ENCODE peak calls at places on chromosomes 2 and 18, in nine cellular contexts. P is GM12878, Z is Peyer's patch, G is endodermal cell, E is left ventricle myocardium inferior, U is tibial artery, Q is MM.1S, I is adrenal gland, M is cardiac muscle cell. D is an unnamed sample. For H3K36me3, the result is how much of the 10 kb centered on the place peaks cover.

GRCh38 chr2:96099861-96100798 is 16.2 kb downstream of the ADRA2B start:
- DNase-seq in P (no peak), Z (no peak), G (peak), E (peak), U (peak), Q (no peak), I (peak), M (no peak), D (peak)

GRCh38 chr18:63700501-63700900 is 2.3 kb upstream of the SERPINB11 start:
- DNase-seq in P (no peak), Z (no peak), G (peak), E (no peak), U (no peak), Q (no peak), I (no peak), M (no peak), D (no peak)

GRCh38 chr2:133346654-133347053 is 221.6 kb downstream of the NCKAP5 start:
- DNase-seq in P (no peak), Z (no peak), G (no peak), E (no peak), U (no peak), Q (no peak), I (no peak), M (no peak), D (no peak)

GRCh38 chr2:99710720-99711612 is 221.1 kb upstream of the REV1 start:
- DNase-seq in P (no peak), Z (no peak), G (no peak), E (peak), U (no peak), Q (no peak), I (no peak), M (peak), D (no peak)

GRCh38 chr2:86807462-86808275 is 17.0 kb upstream of the CD8A start:
- DNase-seq in P (no peak), Z (peak), G (peak), E (peak), U (peak), Q (peak), I (peak), M (peak), D (peak)

GRCh38 chr2:98357856-98358255 is 11.6 kb downstream of the CNGA3 start:
- DNase-seq in P (no peak), Z (no peak), G (peak), E (no peak), U (no peak), Q (no peak), I (no peak), M (peak), D (no peak)

GRCh38 chr2:74553892-74554820 is at the start of the genes DOK1 and LOXL3:
- DNase-seq in P (no peak), Z (peak), G (peak), E (peak), U (peak), Q (peak), I (peak), M (peak), D (peak)

GRCh38 chr2:47300081-47300480 is 102.9 kb upstream of the MSH2 start:
- DNase-seq in P (no peak), Z (no peak), G (no peak), E (no peak), U (no peak), Q (no peak), I (no peak), M (no peak), D (no peak)

GRCh38 chr2:176592230-176592629 is 323.0 kb downstream of the MTX2 start:
- DNase-seq in P (no peak), Z (no peak), G (no peak), E (no peak), U (no peak), Q (no peak), I (no peak), M (no peak), D (no peak)

GRCh38 chr18:13982136-13982535 is 66.8 kb upstream of the MC2R start:
- DNase-seq in P (no peak), Z (no peak), G (peak), E (no peak), U (no peak), Q (no peak), I (no peak), M (no peak), D (no peak)

GRCh38 chr18:7011142-7011541 is 106.5 kb downstream of the LAMA1 start:
- DNase-seq in P (no peak), Z (no peak), G (no peak), E (no peak), U (no peak), Q (no peak), I (no peak), M (no peak), D (no peak)

GRCh38 chr2:26849056-26850001 is 1.4 kb downstream of the DPYSL5 start:
- DNase-seq in P (no peak), Z (no peak), G (peak), E (no peak), U (no peak), Q (no peak), I (no peak), M (no peak), D (no peak)

GRCh38 chr2:188765522-188765921 is 208.7 kb upstream of the COL3A1 start:
- DNase-seq in P (no peak), Z (no peak), G (peak), E (no peak), U (no peak), Q (no peak), I (no peak), M (peak), D (no peak)

GRCh38 chr2:14803994-14804393 is 171.5 kb downstream of the LRATD1 start:
- DNase-seq in P (no peak), Z (no peak), G (no peak), E (no peak), U (no peak), Q (no peak), I (no peak), M (no peak), D (no peak)

GRCh38 chr2:126208266-126208665 is 447.7 kb upstream of the GYPC start:
- DNase-seq in P (no peak), Z (no peak), G (no peak), E (no peak), U (no peak), Q (no peak), I (no peak), M (no peak), D (no peak)

GRCh38 chr2:85243101-85244072 is 84.4 kb downstream of the TGOLN2 start:
- DNase-seq in P (no peak), Z (no peak), G (peak), E (peak), U (no peak), Q (no peak), I (peak), M (peak), D (peak)

GRCh38 chr2:119741868-119742267 is 17.9 kb upstream of the PTPN4 start:
- DNase-seq in P (no peak), Z (no peak), G (no peak), E (no peak), U (no peak), Q (no peak), I (no peak), M (no peak), D (no peak)

GRCh38 chr18:10023853-10024638 is 110.2 kb downstream of the VAPA start:
- DNase-seq in P (no peak), Z (no peak), G (peak), E (no peak), U (no peak), Q (no peak), I (no peak), M (no peak), D (no peak)

DNA sequence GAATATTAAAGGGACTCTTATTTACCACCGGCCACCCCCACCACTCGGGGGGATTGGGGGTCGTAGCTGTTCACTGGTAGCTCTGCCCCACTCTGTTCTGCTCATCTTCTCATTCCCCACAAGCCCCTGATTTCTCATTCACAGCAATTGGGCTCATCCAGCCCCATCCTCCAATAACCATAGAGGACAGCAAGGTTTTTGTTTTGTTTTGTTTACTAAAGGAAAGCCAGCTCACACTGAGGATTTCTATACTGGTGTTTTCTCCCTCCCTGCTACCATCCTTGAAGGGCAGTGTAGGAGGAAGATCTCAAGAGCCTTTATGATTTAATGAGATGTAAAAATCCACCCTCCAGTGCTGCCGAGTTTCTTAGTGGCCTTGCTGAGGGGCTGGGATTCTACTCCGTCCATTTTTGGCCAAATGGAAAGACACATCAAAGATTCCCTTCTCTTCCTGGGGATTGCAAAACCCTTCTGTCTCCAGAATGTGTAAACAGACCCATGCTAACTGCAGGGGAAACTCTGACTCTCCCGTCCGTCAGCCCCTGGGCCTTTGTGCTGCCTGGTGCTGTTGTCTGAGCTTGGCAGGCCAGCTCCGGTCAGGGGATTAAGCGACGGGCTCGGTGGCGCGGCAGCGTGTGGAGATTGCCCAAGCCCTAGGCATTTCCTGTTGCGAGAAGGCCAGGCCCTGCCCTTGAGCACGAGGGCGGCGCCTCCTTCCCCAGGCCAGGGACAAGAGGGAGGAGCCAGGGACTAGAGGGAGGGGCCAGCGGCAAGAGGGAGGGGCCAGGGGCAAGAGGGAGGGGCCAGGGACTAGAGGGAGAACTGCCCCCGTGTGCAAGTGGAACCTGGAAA is 165.0 kb downstream of the ANTXR1 start:
- DNase-seq in P (no peak), Z (peak), G (peak), E (peak), U (peak), Q (no peak), I (peak), M (peak), D (peak)
- H3K4me3 ChIP-seq in P (no peak), Z (no peak), G (peak), E (peak), U (peak), Q (no peak), I (no peak), M (no peak), D (no peak)

DNA sequence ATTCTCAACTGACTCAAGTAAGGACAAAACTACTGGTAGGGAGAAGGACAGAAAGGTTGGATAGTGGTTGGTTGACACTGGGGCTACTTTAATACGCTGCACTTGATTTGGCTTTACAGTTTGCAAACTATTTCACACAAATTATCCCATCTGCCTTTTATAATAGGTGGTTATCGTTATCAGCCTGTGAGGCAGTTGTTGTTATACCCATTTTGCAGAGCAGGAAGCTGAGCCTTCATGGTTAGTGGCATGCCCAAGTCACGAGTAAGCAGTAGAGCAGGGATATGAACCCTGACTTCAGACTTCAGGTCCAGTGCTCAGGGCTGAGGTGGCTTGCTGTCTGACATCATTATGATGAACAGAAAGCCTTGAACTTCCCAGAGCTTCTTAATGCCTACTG is 5.3 kb downstream of the CTIF start:
- DNase-seq in P (no peak), Z (no peak), G (no peak), E (no peak), U (no peak), Q (no peak), I (no peak), M (no peak), D (no peak)
- TF ChIP-seq CTCF in P (no peak), Z (no peak), G (no peak), E (no peak), U (no peak), Q (no peak), I (no peak), M (no peak), D (no peak)

DNA sequence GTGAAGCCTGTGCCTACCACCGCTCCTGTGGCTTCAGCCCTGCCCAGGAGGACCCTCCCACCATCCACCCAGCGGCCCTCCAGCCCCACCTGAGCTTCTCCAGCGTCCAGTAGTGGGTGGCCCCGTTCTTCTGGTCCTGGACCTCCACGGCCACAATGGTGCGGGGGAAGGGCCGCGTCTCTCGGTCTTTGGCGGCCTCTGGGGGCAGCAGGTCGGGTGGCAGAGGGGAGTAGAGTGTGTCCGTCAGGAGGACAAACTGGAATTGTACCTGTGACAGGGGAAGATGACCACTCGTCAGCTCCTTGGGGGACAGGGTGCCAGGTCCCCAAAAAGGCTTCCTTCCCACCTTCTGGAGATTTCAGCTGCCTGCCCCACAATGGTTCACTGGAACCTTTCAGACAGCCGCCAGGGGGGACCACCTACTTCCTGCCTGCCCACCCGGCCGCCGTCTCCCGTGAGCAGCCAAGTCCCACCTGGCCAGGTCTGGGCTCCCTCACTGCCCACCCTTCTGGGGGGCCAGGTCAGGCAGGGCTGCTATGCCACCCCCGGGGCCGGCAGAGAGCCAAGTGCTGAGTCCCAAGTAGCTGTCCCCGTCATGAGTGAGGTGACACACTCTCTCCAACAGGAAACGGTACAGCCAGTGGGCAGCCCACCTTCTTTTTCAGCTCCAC is 59.3 kb downstream of the KIF1A start:
- DNase-seq in P (no peak), Z (no peak), G (no peak), E (no peak), U (no peak), Q (no peak), I (no peak), M (no peak), D (no peak)
- H3K36me3 ChIP-seq in P (under half), Z (under half), G (under half), E (under half), U (under half), Q (under half), I (under half), M (under half), D (under half)

GRCh38 chr2:227817336-227817735 is 3.7 kb downstream of the CCL20 start:
- DNase-seq in P (no peak), Z (no peak), G (no peak), E (no peak), U (no peak), Q (no peak), I (no peak), M (no peak), D (no peak)
- H3K4me3 ChIP-seq in P (no peak), Z (no peak), G (no peak), E (no peak), U (no peak), Q (no peak), I (no peak), M (no peak), D (no peak)

DNA sequence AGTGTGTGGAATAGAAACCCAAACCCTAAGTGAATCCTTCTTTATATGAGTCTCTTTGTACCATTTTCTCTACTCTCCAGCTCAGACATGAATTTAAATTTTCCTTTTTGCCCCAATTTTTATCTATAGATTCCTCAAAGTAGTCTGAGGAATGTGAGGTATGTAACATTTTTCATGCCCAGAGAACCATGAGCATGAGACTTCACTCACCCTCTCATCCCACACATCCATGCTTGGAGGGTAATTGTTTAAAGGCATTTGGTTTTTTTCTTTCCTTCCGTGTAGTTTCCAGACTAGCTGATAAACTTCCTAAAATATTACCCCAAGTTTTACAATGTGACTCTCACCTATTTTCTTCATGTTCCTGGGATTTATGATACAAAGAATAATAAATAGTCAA is 2056.8 kb upstream of the CELF4 start:
- DNase-seq in P (no peak), Z (no peak), G (no peak), E (no peak), U (no peak), Q (no peak), I (no peak), M (peak), D (no peak)
- TF ChIP-seq CTCF in P (no peak), Z (no peak), G (no peak), E (no peak), U (no peak), Q (no peak), I (no peak), M (no peak), D (no peak)

DNA sequence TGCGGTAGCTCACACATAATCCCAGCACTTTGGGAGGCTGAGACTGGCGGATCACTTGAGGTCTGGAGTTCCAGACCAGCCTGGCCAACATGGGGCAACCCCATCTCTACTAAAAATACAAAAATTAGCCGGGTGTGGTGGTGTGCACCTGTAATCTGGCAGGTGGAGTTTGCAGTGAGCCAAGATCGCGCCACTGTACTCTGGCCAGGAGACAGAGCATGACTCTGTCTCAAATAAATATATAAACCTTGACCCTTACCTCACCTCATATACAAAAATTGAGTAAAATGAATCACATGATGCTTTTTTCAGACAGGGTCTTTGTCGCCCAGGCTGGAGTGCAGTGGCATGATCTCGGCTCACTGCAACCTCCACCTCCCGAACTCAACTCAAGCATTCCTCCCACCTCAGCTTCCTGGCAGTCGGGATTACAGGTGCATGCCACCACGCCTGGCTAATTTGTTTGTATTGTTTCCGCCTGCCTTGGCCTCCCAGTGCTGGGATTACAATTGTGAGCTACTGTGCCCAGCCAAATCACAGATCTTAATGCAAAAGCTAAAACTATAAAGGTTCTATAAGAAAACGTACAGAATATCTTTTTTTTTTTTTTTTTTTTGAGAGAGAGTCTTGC is 25.3 kb downstream of the XPO1 start:
- DNase-seq in P (no peak), Z (no peak), G (peak), E (no peak), U (no peak), Q (no peak), I (no peak), M (no peak), D (no peak)
- H3K36me3 ChIP-seq in P (under half), Z (under half), G (half or more), E (half or more), U (half or more), Q (under half), I (half or more), M (half or more), D (half or more)

DNA sequence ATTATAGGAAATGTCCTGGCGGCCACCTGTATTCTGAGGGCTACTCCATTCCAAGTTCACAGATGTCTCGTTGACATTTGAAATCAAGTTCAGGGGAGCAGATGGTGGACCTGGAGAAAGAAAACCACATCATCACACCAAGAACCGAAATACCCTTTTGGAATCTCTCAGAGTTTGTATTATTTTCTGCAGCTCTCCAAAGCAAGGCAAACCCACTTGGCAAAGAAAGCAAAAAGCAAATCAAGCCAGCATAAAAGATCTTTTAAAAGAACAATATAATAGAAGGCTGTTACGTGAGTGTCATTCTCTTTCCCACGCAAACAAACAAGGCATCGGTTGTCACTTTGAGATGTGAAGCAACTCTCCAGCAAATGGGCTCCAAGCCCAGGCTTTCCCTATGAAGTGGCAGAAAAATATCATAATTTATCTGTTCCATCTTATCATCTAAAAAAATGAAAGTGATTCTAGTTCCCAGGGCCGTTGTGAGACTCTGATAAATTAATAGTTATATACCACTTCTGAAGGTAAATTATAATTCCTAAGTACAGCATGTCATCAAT is 89.4 kb downstream of the EPHA4 start:
- DNase-seq in P (no peak), Z (no peak), G (no peak), E (no peak), U (no peak), Q (no peak), I (peak), M (no peak), D (no peak)
- H3K4me3 ChIP-seq in P (no peak), Z (no peak), G (no peak), E (no peak), U (no peak), Q (no peak), I (no peak), M (no peak), D (no peak)

D was measured in lower lobe of right lung.